ENCODE peak calls at places on chromosomes 1 and 21, in eight cellular contexts. W, I, H, K, P, A, B and T are unnamed samples.

GRCh38 chr1:159973350-159973940 is 19.4 kb upstream of the SLAMF9 start:
- DNase-seq in H (no peak), I (no peak), P (no peak), K (no peak), B (no peak), A (no peak), W (no peak), T (no peak)

GRCh38 chr1:5751171-5751556 is 241.1 kb downstream of the NPHP4 start:
- DNase-seq in H (no peak), I (no peak), W (no peak), K (no peak), A (no peak), P (no peak), B (no peak), T (no peak)

GRCh38 chr1:248243204-248243603 is 12.0 kb downstream of the OR2M4 start:
- DNase-seq in W (peak), K (peak), P (peak), H (peak), B (peak), A (peak), I (no peak), T (peak)

GRCh38 chr1:170700842-170701305 is 36.9 kb downstream of the PRRX1 start:
- DNase-seq in I (no peak), P (no peak), W (no peak), B (no peak), A (no peak), K (no peak), H (no peak), T (no peak)

GRCh38 chr1:15454256-15454655 is 2.3 kb upstream of the CELA2A start:
- DNase-seq in B (no peak), H (no peak), I (no peak), A (peak), K (no peak), P (no peak), W (no peak), T (peak)

GRCh38 chr1:6612641-6613360 is 730 bp upstream of the PHF13 start:
- DNase-seq in P (no peak), W (peak), K (no peak), H (no peak), I (no peak), A (peak), B (peak), T (peak)

GRCh38 chr1:152501704-152502103 is 8.9 kb upstream of the LCE5A start:
- DNase-seq in W (no peak), K (no peak), A (peak), B (no peak), P (no peak), I (no peak), H (no peak), T (peak)

GRCh38 chr1:22503721-22504410 is 52.2 kb downstream of the ZBTB40 start:
- DNase-seq in H (no peak), P (no peak), B (no peak), A (peak), K (no peak), I (no peak), W (no peak), T (no peak)

GRCh38 chr1:177351361-177352108 is 180.8 kb downstream of the BRINP2 start:
- DNase-seq in K (no peak), I (no peak), W (no peak), A (no peak), B (no peak), H (no peak), P (no peak), T (no peak)

GRCh38 chr1:167762061-167762746 is 40.4 kb downstream of the MPZL1 start:
- DNase-seq in P (no peak), K (peak), B (no peak), W (no peak), H (peak), A (no peak), I (no peak), T (no peak)

GRCh38 chr21:46253610-46254124 is 25.1 kb upstream of the LSS start:
- DNase-seq in A (no peak), I (peak), P (peak), K (peak), W (no peak), H (peak), B (no peak), T (no peak)

GRCh38 chr1:212188599-212189351 is 96.4 kb upstream of the PPP2R5A start:
- DNase-seq in K (no peak), I (no peak), B (no peak), P (no peak), A (no peak), W (no peak), H (no peak), T (no peak)

GRCh38 chr1:199243423-199244061 is 604.7 kb downstream of the PTPRC start:
- DNase-seq in I (no peak), B (peak), K (peak), A (peak), P (peak), H (peak), W (peak), T (peak)

GRCh38 chr1:68328485-68328884 is 96.2 kb upstream of the WLS start:
- DNase-seq in B (no peak), H (no peak), I (no peak), K (no peak), A (peak), W (no peak), P (no peak), T (no peak)

GRCh38 chr1:22303816-22304215 is 147.8 kb upstream of the ZBTB40 start:
- DNase-seq in P (no peak), I (no peak), W (no peak), K (no peak), B (no peak), H (no peak), A (no peak), T (no peak)

GRCh38 chr1:33092438-33092837 is 11.5 kb downstream of the AZIN2 start:
- DNase-seq in B (no peak), A (no peak), H (no peak), W (no peak), I (no peak), P (no peak), K (no peak), T (no peak)

GRCh38 chr1:61588736-61589381 is 136.1 kb downstream of the TM2D1 start:
- DNase-seq in K (peak), B (peak), H (peak), A (no peak), I (peak), W (peak), P (peak), T (peak)

GRCh38 chr21:41848533-41848932 is 30.6 kb downstream of the PRDM15 start:
- DNase-seq in I (no peak), P (no peak), B (no peak), K (no peak), A (no peak), H (no peak), W (no peak), T (no peak)

GRCh38 chr1:229091721-229092136 is 179.2 kb upstream of the RAB4A start:
- DNase-seq in H (no peak), A (no peak), W (no peak), B (no peak), I (no peak), K (no peak), P (no peak), T (no peak)

GRCh38 chr1:113946668-113947387 is 17.7 kb downstream of the HIPK1 start:
- DNase-seq in W (no peak), H (no peak), P (no peak), K (no peak), I (no peak), A (no peak), B (peak), T (no peak)

GRCh38 chr1:25131794-25132193 is 100.5 kb downstream of the SYF2 start:
- DNase-seq in A (no peak), B (no peak), I (no peak), K (no peak), H (no peak), P (no peak), W (no peak), T (no peak)

GRCh38 chr1:37096523-37096922 is 62.2 kb upstream of the GRIK3 start:
- DNase-seq in P (no peak), W (peak), H (no peak), K (no peak), B (peak), I (no peak), A (no peak), T (no peak)

GRCh38 chr21:43770066-43770655 is 5.9 kb downstream of the CSTB start:
- DNase-seq in K (no peak), B (no peak), A (no peak), W (no peak), P (no peak), H (no peak), I (no peak), T (no peak)

GRCh38 chr1:4132525-4133308 is 232.6 kb upstream of the C1orf174 start:
- DNase-seq in B (no peak), H (no peak), W (no peak), K (no peak), P (no peak), A (no peak), I (no peak), T (no peak)

GRCh38 chr1:215526147-215526845 is 40.8 kb upstream of the KCTD3 start:
- DNase-seq in P (no peak), W (peak), H (peak), I (peak), K (no peak), B (peak), A (peak), T (peak)

GRCh38 chr21:45863267-45863666 is 118.3 kb upstream of the COL6A1 start:
- DNase-seq in I (no peak), K (no peak), H (no peak), P (no peak), W (no peak), A (no peak), B (no peak), T (no peak)

GRCh38 chr21:42308914-42309752 is 6.1 kb downstream of the TFF3 start:
- DNase-seq in H (no peak), I (no peak), A (no peak), W (no peak), K (no peak), B (peak), P (no peak), T (no peak)